ENCODE peak calls at places on chromosomes 3 and 15, in seven cellular contexts. R is A549; W is stomach; K is naive thymus-derived CD4-positive, alpha-beta T cell; N is neural progenitor cell; A is CD4-positive, alpha-beta memory T cell; H is CD8-positive, alpha-beta memory T cell. Q is an unnamed sample.
A peak's percentile ranks its signal among the peaks of the same experiment; 100 is the strongest.

GRCh38 chr3:134923286-134923685 is 128.2 kb downstream of the EPHB1 start:
- DNase-seq in R (no peak), W (no peak), K (no peak), N (no peak), A (no peak), H (no peak), Q (no peak)

GRCh38 chr3:24401090-24401810 is 93.4 kb downstream of the THRB start:
- DNase-seq in R (no peak), W (no peak), K (no peak), N (no peak), A (no peak), H (no peak), Q (no peak)

GRCh38 chr3:124887177-124887995 is at the start of gene ITGB5:
- DNase-seq in R (peak; percentile 53), W (peak; percentile 83), K (no peak), N (peak; percentile 91), A (no peak), H (peak; percentile 14), Q (peak; percentile 80)

GRCh38 chr3:123841476-123842238 is 42.5 kb downstream of the MYLK start:
- DNase-seq in R (no peak), W (no peak), K (no peak), N (no peak), A (no peak), H (no peak), Q (no peak)

GRCh38 chr15:71079208-71080044 is 35.8 kb upstream of the THSD4 start:
- DNase-seq in R (no peak), W (peak; percentile 84), K (no peak), N (no peak), A (no peak), H (no peak), Q (no peak)

GRCh38 chr3:13709706-13710105 is 160.8 kb downstream of the FBLN2 start:
- DNase-seq in R (no peak), W (no peak), K (no peak), N (no peak), A (no peak), H (no peak), Q (no peak)

GRCh38 chr15:51776952-51777574 is 25.7 kb downstream of the TMOD2 start:
- DNase-seq in R (peak; percentile 88), W (peak; percentile 73), K (peak; percentile 74), N (peak; percentile 85), A (peak; percentile 61), H (peak; percentile 47), Q (peak; percentile 58)

GRCh38 chr3:72379500-72380187 is 468.6 kb downstream of the SHQ1 start:
- DNase-seq in R (no peak), W (no peak), K (no peak), N (peak; percentile 18), A (no peak), H (no peak), Q (no peak)

GRCh38 chr3:134249442-134249841 is 1.2 kb downstream of the RYK start:
- DNase-seq in R (no peak), W (no peak), K (no peak), N (no peak), A (no peak), H (no peak), Q (no peak)

GRCh38 chr3:179949428-179949827 is 87.3 kb downstream of the PEX5L start:
- DNase-seq in R (no peak), W (no peak), K (no peak), N (no peak), A (no peak), H (no peak), Q (no peak)

GRCh38 chr3:22724439-22724838 is 478.7 kb upstream of the UBE2E2 start:
- DNase-seq in R (no peak), W (no peak), K (no peak), N (no peak), A (no peak), H (no peak), Q (no peak)

GRCh38 chr3:8962226-8962861 is 928 bp downstream of the RAD18 start:
- DNase-seq in R (no peak), W (no peak), K (no peak), N (no peak), A (no peak), H (no peak), Q (no peak)

GRCh38 chr3:128072454-128073184 is 20.4 kb downstream of the SEC61A1 start:
- DNase-seq in R (no peak), W (peak; percentile 66), K (no peak), N (no peak), A (no peak), H (no peak), Q (no peak)

GRCh38 chr3:15932348-15933300 is 134.8 kb upstream of the ANKRD28 start:
- DNase-seq in R (no peak), W (no peak), K (no peak), N (no peak), A (no peak), H (no peak), Q (no peak)

GRCh38 chr3:8983591-8983990 is 20.3 kb upstream of the RAD18 start:
- DNase-seq in R (no peak), W (no peak), K (no peak), N (no peak), A (no peak), H (no peak), Q (no peak)

GRCh38 chr15:22933641-22934061 is 46.5 kb downstream of the CYFIP1 start:
- DNase-seq in R (no peak), W (peak; percentile 34), K (no peak), N (no peak), A (no peak), H (no peak), Q (no peak)

DNA sequence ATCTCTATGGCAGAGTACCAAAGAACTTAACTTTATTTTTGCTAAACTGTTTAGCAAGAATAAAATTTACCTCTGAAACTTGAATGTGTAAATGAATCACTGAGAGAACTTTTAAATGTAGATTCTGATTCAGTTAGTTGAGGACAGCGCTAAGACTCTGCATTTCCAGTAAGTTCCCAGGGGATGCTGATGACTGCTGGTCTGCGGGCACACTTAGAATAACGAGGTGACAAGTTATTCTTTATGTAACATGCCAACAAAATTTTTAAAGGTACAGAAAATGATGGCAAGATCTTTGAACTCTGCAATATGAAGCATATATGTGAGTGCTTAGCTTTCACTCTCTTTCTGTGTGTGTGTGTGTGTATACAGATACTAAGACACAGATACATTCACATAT is 56.4 kb downstream of the TGFBR2 start:
- DNase-seq in R (no peak), W (no peak), K (no peak), N (no peak), A (no peak), H (no peak), Q (no peak)
- H3K4me1 ChIP-seq in R (peaks cover 70% of the 10 kb centered on the region), W (peaks cover 97% of the 10 kb centered on the region), K (peaks cover 80% of the 10 kb centered on the region), N (peaks cover 43% of the 10 kb centered on the region), A (peaks cover 100% of the 10 kb centered on the region), H (peaks cover 99% of the 10 kb centered on the region), Q (peaks cover 46% of the 10 kb centered on the region)

DNA sequence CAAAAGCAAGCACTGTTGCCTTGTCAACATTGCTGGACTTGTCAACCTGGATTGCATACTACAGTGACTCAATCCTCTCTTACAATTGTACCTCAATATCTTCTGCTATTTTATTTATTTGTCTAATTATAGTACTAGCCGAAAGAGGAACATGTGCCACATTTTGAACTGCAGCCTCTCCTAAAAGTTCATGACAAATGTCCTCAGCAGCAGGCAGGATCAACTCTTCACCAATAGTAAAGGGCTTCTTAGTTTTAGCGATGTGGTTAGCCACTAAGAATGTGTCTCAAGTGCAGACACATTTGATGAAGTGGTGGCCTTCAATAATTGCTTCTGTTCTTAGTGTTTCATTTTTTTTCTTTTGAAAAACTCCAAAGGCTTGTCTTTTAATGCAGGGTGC is 13.2 kb downstream of the DOCK3 start:
- DNase-seq in R (no peak), W (no peak), K (no peak), N (no peak), A (no peak), H (no peak), Q (no peak)
- H3K4me1 ChIP-seq in R (no peaks in the 10 kb centered on the region), W (no peaks in the 10 kb centered on the region), K (no peaks in the 10 kb centered on the region), N (peaks cover 3% of the 10 kb centered on the region), A (no peaks in the 10 kb centered on the region), H (no peaks in the 10 kb centered on the region), Q (no peaks in the 10 kb centered on the region)

GRCh38 chr3:64164309-64164708 is 61.0 kb downstream of the PRICKLE2 start:
- DNase-seq in R (no peak), W (no peak), K (no peak), N (no peak), A (no peak), H (no peak), Q (no peak)

GRCh38 chr3:64166584-64167155 is 58.6 kb downstream of the PRICKLE2 start:
- DNase-seq in R (no peak), W (no peak), K (no peak), N (peak; percentile 71), A (no peak), H (no peak), Q (peak; percentile 39)

GRCh38 chr3:64163019-64163754 is 62.1 kb downstream of the PRICKLE2 start:
- DNase-seq in R (no peak), W (no peak), K (no peak), N (no peak), A (no peak), H (no peak), Q (no peak)

GRCh38 chr3:64161481-64161952 is 63.7 kb downstream of the PRICKLE2 start:
- DNase-seq in R (no peak), W (no peak), K (no peak), N (no peak), A (no peak), H (no peak), Q (no peak)

DNA sequence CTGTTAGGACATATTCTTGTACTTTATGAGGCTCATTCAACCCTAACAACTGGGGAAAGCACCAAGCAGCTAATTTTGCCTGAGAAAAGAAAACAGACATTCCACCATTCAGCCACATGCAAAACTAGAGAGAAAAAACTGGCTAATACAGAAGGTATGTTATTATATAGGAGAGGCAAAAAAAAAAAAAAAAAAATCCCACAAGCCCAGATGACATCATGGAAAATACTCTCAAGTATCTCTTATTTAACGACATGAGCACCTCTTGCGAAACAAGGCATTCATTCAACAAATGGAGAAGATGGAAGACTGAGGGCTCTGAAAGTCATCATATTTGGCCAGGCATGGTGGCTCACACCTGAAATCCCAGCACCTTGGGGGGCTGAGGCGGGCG is 61.5 kb downstream of the PRICKLE2 start:
- DNase-seq in R (no peak), W (no peak), K (no peak), N (no peak), A (no peak), H (no peak), Q (no peak)
- H3K4me1 ChIP-seq in R (peaks cover 70% of the 10 kb centered on the region), W (peaks cover 53% of the 10 kb centered on the region), K (no peaks in the 10 kb centered on the region), N (peaks cover 28% of the 10 kb centered on the region), A (no peaks in the 10 kb centered on the region), H (no peaks in the 10 kb centered on the region), Q (peaks cover 7% of the 10 kb centered on the region)

GRCh38 chr15:67924359-67924974 is 84.6 kb upstream of the RNU6-1 start:
- DNase-seq in R (no peak), W (no peak), K (no peak), N (no peak), A (no peak), H (no peak), Q (no peak)

GRCh38 chr15:67928666-67929065 is 88.8 kb upstream of the RNU6-1 start:
- DNase-seq in R (no peak), W (no peak), K (no peak), N (no peak), A (no peak), H (no peak), Q (no peak)

GRCh38 chr15:67925182-67925581 is 85.3 kb upstream of the RNU6-1 start:
- DNase-seq in R (no peak), W (no peak), K (no peak), N (no peak), A (no peak), H (no peak), Q (no peak)

GRCh38 chr15:67930720-67931119 is 90.9 kb upstream of the RNU6-1 start:
- DNase-seq in R (no peak), W (no peak), K (no peak), N (no peak), A (no peak), H (no peak), Q (no peak)

GRCh38 chr15:67927501-67928156 is 87.8 kb upstream of the RNU6-1 start:
- DNase-seq in R (no peak), W (peak; percentile 92), K (no peak), N (no peak), A (no peak), H (no peak), Q (no peak)
- H3K4me1 ChIP-seq in R (peaks cover 20% of the 10 kb centered on the region), W (peaks cover 65% of the 10 kb centered on the region), K (no peaks in the 10 kb centered on the region), N (no peaks in the 10 kb centered on the region), A (no peaks in the 10 kb centered on the region), H (no peaks in the 10 kb centered on the region), Q (no peaks in the 10 kb centered on the region)